ENCODE peak calls at places on chromosomes 11 and 22, in eight cellular contexts. X is osteocyte, S is tibial nerve, I is NCI-H2171, M is EL, E is OCI-LY7, J is NCI-H345, W is anterior cingulate cortex. B is an unnamed sample.

GRCh38 chr22:35425971-35426800 is 26.2 kb downstream of the MCM5 start:
- DNase-seq in X (no peak), S (no peak), I (no peak), M (peak; percentile 37), E (no peak), J (peak; percentile 31), W (no peak), B (peak; percentile 40)

GRCh38 chr22:41498322-41498721 is 29.4 kb downstream of the ACO2 start:
- DNase-seq in X (no peak), S (no peak), I (no peak), M (no peak), E (no peak), J (no peak), W (no peak), B (peak; percentile 50)

GRCh38 chr11:70788247-70789022 is 390.1 kb downstream of the CTTN start:
- DNase-seq in X (no peak), S (no peak), I (no peak), M (peak; percentile 84), E (no peak), J (peak; percentile 58), W (no peak), B (peak; percentile 73)

GRCh38 chr22:46726066-46726985 is 11.7 kb downstream of the CERK start:
- DNase-seq in X (no peak), S (no peak), I (peak; percentile 21), M (no peak), E (no peak), J (peak; percentile 63), W (no peak), B (no peak)

GRCh38 chr11:63837719-63838118 is 1.2 kb upstream of the MARK2 start:
- DNase-seq in X (no peak), S (no peak), I (no peak), M (no peak), E (peak; percentile 30), J (no peak), W (no peak), B (no peak)

GRCh38 chr11:56172256-56172835 is 4.1 kb upstream of the OR5J2 start:
- DNase-seq in X (no peak), S (no peak), I (no peak), M (no peak), E (no peak), J (no peak), W (no peak), B (no peak)

GRCh38 chr11:114179234-114179941 is 116.8 kb upstream of the NNMT start:
- DNase-seq in X (no peak), S (peak; percentile 81), I (no peak), M (no peak), E (peak; percentile 26), J (peak; percentile 62), W (peak; percentile 49), B (no peak)

GRCh38 chr11:130337281-130338089 is 22.8 kb upstream of the ZBTB44 start:
- DNase-seq in X (no peak), S (no peak), I (no peak), M (no peak), E (no peak), J (no peak), W (no peak), B (no peak)

GRCh38 chr11:59669611-59670009 is 773 bp upstream of the PATL1 start:
- DNase-seq in X (no peak), S (no peak), I (no peak), M (peak; percentile 67), E (no peak), J (no peak), W (peak; percentile 21), B (peak; percentile 66)

GRCh38 chr11:898540-899190 is 11.9 kb downstream of the CHID1 start:
- DNase-seq in X (no peak), S (no peak), I (no peak), M (peak; percentile 19), E (no peak), J (no peak), W (no peak), B (no peak)

GRCh38 chr22:49372111-49372529 is 455.6 kb downstream of the BRD1 start:
- DNase-seq in X (no peak), S (no peak), I (no peak), M (no peak), E (no peak), J (no peak), W (no peak), B (no peak)

GRCh38 chr11:95547974-95548373 is 241.6 kb downstream of the FAM76B start:
- DNase-seq in X (no peak), S (no peak), I (no peak), M (no peak), E (no peak), J (no peak), W (no peak), B (no peak)

GRCh38 chr11:10208045-10208674 is 85.9 kb downstream of the SBF2 start:
- DNase-seq in X (no peak), S (no peak), I (no peak), M (peak; percentile 58), E (peak; percentile 72), J (peak; percentile 45), W (no peak), B (peak; percentile 51)

GRCh38 chr11:122847437-122847836 is 9.1 kb downstream of the CRTAM start:
- DNase-seq in X (no peak), S (no peak), I (no peak), M (no peak), E (no peak), J (no peak), W (no peak), B (no peak)

GRCh38 chr11:98729118-98729517 is 291.6 kb upstream of the CNTN5 start:
- DNase-seq in X (no peak), S (no peak), I (no peak), M (no peak), E (no peak), J (no peak), W (no peak), B (no peak)

GRCh38 chr11:1864216-1864615 is 11.3 kb downstream of the LSP1 start:
- DNase-seq in X (no peak), S (no peak), I (no peak), M (no peak), E (no peak), J (no peak), W (no peak), B (peak; percentile 52)

GRCh38 chr22:31080164-31080847 is 812 bp upstream of the SMTN start:
- DNase-seq in X (no peak), S (no peak), I (no peak), M (no peak), E (no peak), J (no peak), W (no peak), B (no peak)

GRCh38 chr11:1874406-1875092 is 17.1 kb downstream of the PRR33 start:
- DNase-seq in X (no peak), S (no peak), I (no peak), M (no peak), E (no peak), J (no peak), W (no peak), B (no peak)

GRCh38 chr11:66183581-66184048 is 84.8 kb upstream of the RAB1B start:
- DNase-seq in X (no peak), S (no peak), I (no peak), M (no peak), E (peak; percentile 8), J (no peak), W (no peak), B (no peak)

GRCh38 chr22:44026630-44027511 is 2.8 kb downstream of the PARVB start:
- DNase-seq in X (no peak), S (peak; percentile 50), I (no peak), M (peak; percentile 58), E (peak; percentile 79), J (no peak), W (no peak), B (peak; percentile 89)

GRCh38 chr11:44269369-44270351 is 40.3 kb downstream of the ALX4 start:
- DNase-seq in X (no peak), S (no peak), I (no peak), M (peak; percentile 56), E (no peak), J (no peak), W (no peak), B (peak; percentile 53)

GRCh38 chr22:34489861-34490260 is 569.6 kb upstream of the LARGE1 start:
- DNase-seq in X (no peak), S (no peak), I (no peak), M (no peak), E (no peak), J (no peak), W (no peak), B (no peak)

GRCh38 chr22:47333625-47334024 is 571.2 kb downstream of the TBC1D22A start:
- DNase-seq in X (peak; percentile 30), S (no peak), I (peak; percentile 86), M (peak; percentile 26), E (no peak), J (peak; percentile 55), W (no peak), B (no peak)

GRCh38 chr22:46072030-46072881 is 78.1 kb upstream of the PPARA start:
- DNase-seq in X (no peak), S (peak; percentile 44), I (peak; percentile 64), M (peak; percentile 60), E (peak; percentile 29), J (peak; percentile 22), W (no peak), B (peak; percentile 43)

GRCh38 chr11:79189604-79190003 is 251.2 kb downstream of the TENM4 start:
- DNase-seq in X (no peak), S (no peak), I (no peak), M (no peak), E (no peak), J (no peak), W (no peak), B (no peak)

GRCh38 chr11:110044226-110044968 is 48.8 kb upstream of the ZC3H12C start:
- DNase-seq in X (no peak), S (no peak), I (no peak), M (no peak), E (no peak), J (no peak), W (no peak), B (no peak)

GRCh38 chr11:62545437-62546243 is 966 bp downstream of the AHNAK start:
- DNase-seq in X (peak; percentile 97), S (peak; percentile 92), I (peak; percentile 39), M (peak; percentile 96), E (no peak), J (peak; percentile 28), W (peak; percentile 51), B (peak; percentile 94)

GRCh38 chr11:12675951-12676711 is 1.9 kb downstream of the TEAD1 start:
- DNase-seq in X (no peak), S (no peak), I (no peak), M (peak; percentile 52), E (peak; percentile 25), J (no peak), W (no peak), B (no peak)

GRCh38 chr11:94117871-94118270 is 10.8 kb upstream of the PANX1 start:
- DNase-seq in X (no peak), S (no peak), I (no peak), M (peak; percentile 68), E (no peak), J (no peak), W (no peak), B (no peak)

GRCh38 chr22:30326704-30327362 is at the start of gene TBC1D10A:
- DNase-seq in X (peak; percentile 93), S (peak; percentile 85), I (peak; percentile 96), M (peak; percentile 91), E (peak; percentile 96), J (peak; percentile 91), W (peak; percentile 77), B (peak; percentile 100)

GRCh38 chr11:2826679-2827056 is 58.9 kb downstream of the CDKN1C start:
- DNase-seq in X (no peak), S (no peak), I (no peak), M (no peak), E (no peak), J (no peak), W (no peak), B (no peak)

GRCh38 chr11:30465623-30466022 is 120.5 kb downstream of the MPPED2 start:
- DNase-seq in X (no peak), S (no peak), I (no peak), M (no peak), E (no peak), J (no peak), W (no peak), B (no peak)

GRCh38 chr22:27800250-27801131 is 1.1 kb downstream of the MN1 start:
- DNase-seq in X (no peak), S (no peak), I (no peak), M (no peak), E (no peak), J (no peak), W (no peak), B (peak; percentile 82)

GRCh38 chr11:86990079-86990478 is 34.9 kb upstream of the FZD4 start:
- DNase-seq in X (no peak), S (no peak), I (no peak), M (peak; percentile 22), E (no peak), J (no peak), W (no peak), B (peak; percentile 13)